ENCODE peak calls at places on chromosomes 1 and 21, in four cellular contexts. H is HCT116, N is K562, E is HepG2. Z is an unnamed sample.

GRCh38 chr1:6113745-6114144 is 66.4 kb downstream of the CHD5 start:
- DNase-seq in E (no peak), H (no peak), N (no peak), Z (no peak)

GRCh38 chr1:92583821-92584760 is 97.4 kb upstream of the GFI1 start:
- DNase-seq in N (no peak), E (no peak), H (no peak), Z (no peak)

GRCh38 chr1:36034692-36035091 is 49.2 kb upstream of the TEKT2 start:
- DNase-seq in E (no peak), H (no peak), N (no peak), Z (no peak)

GRCh38 chr1:111750856-111751255 is 4.8 kb upstream of the DDX20 start:
- DNase-seq in E (no peak), N (no peak), H (no peak), Z (no peak)

GRCh38 chr1:172429324-172430127 is 9.0 kb downstream of the C1orf105 start:
- DNase-seq in E (peak; percentile 63), N (peak; percentile 47), H (peak; percentile 63), Z (peak; percentile 79)

GRCh38 chr1:218259800-218260199 is 25.3 kb upstream of the RRP15 start:
- DNase-seq in H (peak; percentile 7), N (peak; percentile 36), E (peak; percentile 7), Z (no peak)

GRCh38 chr1:57363643-57364042 is 60.2 kb downstream of the DAB1 start:
- DNase-seq in N (no peak), E (no peak), H (no peak), Z (no peak)

GRCh38 chr1:193115629-193116227 is 6.1 kb upstream of the CDC73 start:
- DNase-seq in E (peak; percentile 87), N (peak; percentile 35), H (peak; percentile 93), Z (no peak)

GRCh38 chr1:235160395-235160964 is 570 bp downstream of the RBM34 start:
- DNase-seq in N (no peak), E (peak; percentile 50), H (peak; percentile 37), Z (peak; percentile 27)

GRCh38 chr1:2502210-2502609 is 24.2 kb downstream of the PANK4 start:
- DNase-seq in E (no peak), H (no peak), N (no peak), Z (no peak)

GRCh38 chr1:10862743-10863335 is 66.4 kb upstream of the CASZ1 start:
- DNase-seq in N (no peak), E (no peak), H (no peak), Z (no peak)

GRCh38 chr1:21874778-21875547 is 62.1 kb downstream of the HSPG2 start:
- DNase-seq in E (no peak), H (no peak), N (no peak), Z (no peak)

GRCh38 chr1:206041640-206042039 is 11.3 kb upstream of the RHEX start:
- DNase-seq in E (no peak), N (no peak), H (no peak), Z (no peak)

GRCh38 chr1:46772571-46772970 is 26.3 kb upstream of the CYP4B1 start:
- DNase-seq in E (no peak), N (peak; percentile 4), H (no peak), Z (no peak)

GRCh38 chr1:2501820-2502119 is 24.6 kb downstream of the PANK4 start:
- DNase-seq in N (no peak), E (no peak), H (no peak), Z (no peak)

GRCh38 chr1:109025691-109026090 is 16.2 kb downstream of the WDR47 start:
- DNase-seq in E (no peak), H (no peak), N (no peak), Z (no peak)

GRCh38 chr21:33492571-33492970 is 1.1 kb upstream of the DNAJC28 start:
- DNase-seq in N (no peak), H (no peak), E (no peak), Z (no peak)

GRCh38 chr1:149879556-149879955 is 19.8 kb upstream of the BOLA1 start:
- DNase-seq in E (no peak), H (no peak), N (no peak), Z (no peak)

GRCh38 chr1:184260382-184260781 is 126.4 kb upstream of the C1orf21 start:
- DNase-seq in N (no peak), E (no peak), H (no peak), Z (no peak)

GRCh38 chr1:91024501-91025119 is 2.8 kb upstream of the ZNF644 start:
- DNase-seq in N (no peak), H (no peak), E (no peak), Z (no peak)

GRCh38 chr1:151399890-151400235 is 490 bp downstream of the PSMB4 start:
- DNase-seq in E (no peak), H (no peak), N (no peak), Z (peak; percentile 30)

GRCh38 chr1:150798509-150798908 is 9.6 kb downstream of the CTSK start:
- DNase-seq in N (no peak), H (no peak), E (no peak), Z (no peak)

GRCh38 chr21:31752967-31753366 is 21.0 kb upstream of the SCAF4 start:
- DNase-seq in E (no peak), N (no peak), H (no peak), Z (no peak)
- H3K4me3 ChIP-seq in E (no peak overlapping the region), N (no peak overlapping the region), H (no peak overlapping the region), Z (no peak overlapping the region)

GRCh38 chr1:15953791-15954201 is 22.1 kb downstream of the ZBTB17 start:
- DNase-seq in N (no peak), H (no peak), E (no peak), Z (no peak)
- H3K9ac ChIP-seq in N (peak overlapping the region; percentile 89), H (peak overlapping the region; percentile 40), E (no peak overlapping the region), Z (no peak overlapping the region)

DNA sequence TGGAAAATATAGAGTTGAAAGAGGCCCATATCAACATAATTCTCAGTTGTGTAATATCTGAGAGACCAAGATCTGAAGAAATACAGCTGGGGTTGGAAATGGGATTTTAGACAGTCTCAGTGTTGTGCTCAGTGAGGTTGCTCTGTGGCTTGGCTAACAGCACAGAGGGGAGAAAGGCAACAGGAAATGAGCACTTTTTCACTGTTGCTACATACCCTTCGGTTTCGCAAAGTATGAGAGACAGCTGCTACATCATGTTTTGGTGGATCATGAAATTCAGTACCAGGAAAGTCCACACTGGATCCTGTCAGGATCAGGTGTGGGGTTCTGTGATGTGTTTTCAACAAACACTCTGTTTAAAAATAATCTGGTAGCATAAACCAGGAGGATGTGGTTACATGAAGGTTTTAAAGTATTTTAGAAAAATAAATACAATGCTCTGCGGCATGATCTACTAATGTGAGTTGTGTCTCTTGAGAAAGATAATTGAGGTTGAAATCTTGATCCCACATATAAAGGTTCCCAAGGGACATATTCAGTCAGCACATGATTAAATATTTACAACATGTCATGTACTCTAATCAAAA is 6.9 kb upstream of the GPR88 start:
- DNase-seq in E (no peak), N (no peak), H (no peak), Z (no peak)
- TF ChIP-seq ZNF274 in E (no peak), N (no peak), H (no peak), Z (no peak)

DNA sequence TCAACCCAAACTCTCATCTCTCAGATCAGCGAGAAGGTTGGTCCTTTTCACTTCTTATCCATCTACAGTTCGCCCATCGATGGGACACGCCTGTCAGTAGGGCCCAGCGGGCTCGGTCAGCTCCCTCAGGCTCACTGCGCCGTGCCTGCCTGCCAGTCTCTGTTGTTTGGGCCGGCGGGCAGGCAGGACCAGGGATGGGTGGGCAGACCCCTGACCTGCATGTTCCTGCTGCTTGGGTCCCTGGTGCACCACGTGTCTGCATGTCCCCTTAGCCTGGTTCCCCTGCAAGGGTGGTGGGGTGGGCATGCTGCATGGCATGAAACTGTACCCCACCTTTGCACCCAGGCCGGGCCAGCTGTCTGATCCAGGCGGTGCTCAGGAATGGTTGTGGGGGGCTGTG is 52.4 kb downstream of the PTPRF start:
- DNase-seq in N (no peak), E (no peak), H (no peak), Z (no peak)
- H3K4me3 ChIP-seq in N (no peak overlapping the region), E (no peak overlapping the region), H (no peak overlapping the region), Z (no peak overlapping the region)

DNA sequence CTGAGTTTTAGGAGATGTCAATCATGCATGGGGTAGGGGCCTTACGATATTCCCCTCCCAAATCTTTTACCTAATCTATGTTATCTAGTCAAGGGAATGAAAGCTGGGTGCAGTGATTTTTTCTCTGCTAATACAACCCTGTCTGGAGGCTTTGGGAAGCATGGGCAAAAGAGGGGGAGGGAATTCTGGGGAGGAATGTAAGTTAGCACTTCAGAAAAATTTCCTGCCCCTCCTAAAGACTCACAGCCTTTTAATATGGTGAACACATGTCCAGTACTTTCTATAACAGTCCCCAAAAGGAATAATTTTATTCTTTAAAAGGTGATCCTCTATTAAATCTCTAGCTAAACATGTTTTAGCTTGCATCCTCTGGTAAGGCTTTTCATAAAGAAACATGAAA is 25.6 kb upstream of the PRELP start:
- DNase-seq in N (no peak), E (no peak), H (no peak), Z (no peak)
- H3K9ac ChIP-seq in N (no peak overlapping the region), E (no peak overlapping the region), H (no peak overlapping the region), Z (no peak overlapping the region)

DNA sequence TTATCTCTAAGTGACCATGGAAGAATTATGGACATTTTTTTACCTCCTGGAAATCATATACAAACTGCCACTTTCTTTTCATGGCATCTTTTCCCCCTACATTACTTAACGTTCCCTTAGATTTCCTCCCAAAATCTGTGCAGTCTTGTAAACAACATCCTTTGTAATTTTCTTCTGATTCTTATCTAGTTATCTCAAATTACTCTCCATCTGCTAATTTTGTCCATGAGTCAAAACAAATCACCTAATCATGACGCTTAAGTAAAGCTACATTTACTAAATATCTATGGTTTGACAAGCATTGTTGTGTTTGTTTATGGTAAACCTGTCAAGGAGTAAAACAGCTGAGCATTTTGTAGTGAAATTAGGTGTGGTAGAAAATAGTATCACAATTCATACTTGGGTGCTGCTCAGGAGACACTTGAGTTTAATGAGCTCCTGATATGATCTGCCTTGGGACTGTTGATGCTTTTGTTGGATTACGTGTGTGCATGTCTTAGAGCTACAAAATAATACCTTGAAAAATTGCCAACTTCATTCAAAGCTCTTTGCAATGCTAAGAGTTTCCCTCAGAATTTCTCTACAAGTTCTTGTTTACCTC is 11.6 kb downstream of the TIPRL start:
- DNase-seq in H (no peak), N (no peak), E (no peak), Z (no peak)
- TF ChIP-seq ZNF274 in H (no peak), N (no peak), E (no peak), Z (no peak)

GRCh38 chr21:16216595-16216994 is 486.8 kb downstream of the USP25 start:
- DNase-seq in N (no peak), H (no peak), E (no peak), Z (no peak)
- H3K4me3 ChIP-seq in N (no peak overlapping the region), H (no peak overlapping the region), E (no peak overlapping the region), Z (no peak overlapping the region)